ENCODE peak calls at places on chromosomes 6 and 20, in ten cellular contexts. M is activated CD4-positive, alpha-beta T cell treated with anti-CD3 and anti-CD28 coated beads, Interleukin-2, amount 50 U/mL, for 24 hours; T is iris pigment epithelial cell; Y is left kidney; K is GM12892; E is NCI-H774; O is adrenal gland; X is activated T-cell treated with anti-CD3 and anti-CD28 coated beads, Interleukin-2, amount 50 U/mL, for 24 hours; S is fibroblast of mammary gland; F is activated naive CD8-positive, alpha-beta T cell treated with anti-CD3 and anti-CD28 coated beads for 36 hours. Q is an unnamed sample.

GRCh38 chr20:50331469-50332251 is 141.0 kb downstream of the CEBPB start:
- DNase-seq in M (no peak), T (no peak), Y (no peak), K (no peak), E (no peak), O (no peak), X (no peak), S (no peak), F (no peak), Q (no peak)

GRCh38 chr6:124974770-124975377 is 12.6 kb downstream of the RNF217 start:
- DNase-seq in M (no peak), T (no peak), Y (no peak), K (no peak), E (peak; percentile 63), O (no peak), X (no peak), S (no peak), F (no peak), Q (no peak)

GRCh38 chr20:63519765-63520593 is 586 bp upstream of the PPDPF start:
- DNase-seq in M (no peak), T (peak; percentile 34), Y (peak; percentile 88), K (peak; percentile 72), E (no peak), O (no peak), X (peak; percentile 80), S (no peak), F (peak; percentile 75), Q (no peak)

GRCh38 chr6:78810698-78811097 is 56.7 kb upstream of the IRAK1BP1 start:
- DNase-seq in M (no peak), T (peak; percentile 45), Y (no peak), K (no peak), E (no peak), O (no peak), X (no peak), S (peak; percentile 70), F (no peak), Q (no peak)

GRCh38 chr6:717135-717534 is 24.2 kb upstream of the EXOC2 start:
- DNase-seq in M (no peak), T (no peak), Y (no peak), K (no peak), E (no peak), O (no peak), X (no peak), S (no peak), F (no peak), Q (no peak)

GRCh38 chr20:55004044-55004443 is 528.7 kb downstream of the DOK5 start:
- DNase-seq in M (no peak), T (no peak), Y (peak; percentile 44), K (no peak), E (no peak), O (no peak), X (no peak), S (no peak), F (no peak), Q (no peak)

GRCh38 chr6:11317885-11318771 is 85.7 kb upstream of the NEDD9 start:
- DNase-seq in M (peak; percentile 40), T (peak; percentile 99), Y (peak; percentile 75), K (no peak), E (no peak), O (peak; percentile 53), X (peak; percentile 73), S (peak; percentile 97), F (peak; percentile 69), Q (peak; percentile 21)

GRCh38 chr6:98529364-98529763 is 305.0 kb upstream of the POU3F2 start:
- DNase-seq in M (no peak), T (no peak), Y (no peak), K (no peak), E (no peak), O (no peak), X (no peak), S (no peak), F (no peak), Q (no peak)

GRCh38 chr20:43839793-43840199 is 74.9 kb upstream of the TOX2 start:
- DNase-seq in M (no peak), T (no peak), Y (no peak), K (no peak), E (no peak), O (no peak), X (no peak), S (no peak), F (no peak), Q (no peak)

GRCh38 chr6:130907687-130908086 is 80.5 kb downstream of the SMLR1 start:
- DNase-seq in M (no peak), T (no peak), Y (no peak), K (no peak), E (no peak), O (no peak), X (no peak), S (no peak), F (no peak), Q (no peak)

Q was measured in GOT3.